ENCODE peak calls at places on chromosomes 5 and 9, in five cellular contexts. C, U, A, X and M are unnamed samples.

GRCh38 chr9:121376214-121376830 is 6.3 kb upstream of the STOM start:
- DNase-seq in C (no peak), U (no peak), A (no peak), X (no peak), M (no peak)

GRCh38 chr9:110777201-110777842 is 108.7 kb downstream of the MUSK start:
- DNase-seq in C (no peak), U (no peak), A (no peak), X (no peak), M (no peak)

GRCh38 chr5:1724822-1725602 is 74.6 kb downstream of the MRPL36 start:
- DNase-seq in C (peak; percentile 36), U (no peak), A (no peak), X (no peak), M (no peak)

GRCh38 chr9:85224301-85224700 is 517.5 kb downstream of the AGTPBP1 start:
- DNase-seq in C (no peak), U (no peak), A (no peak), X (no peak), M (no peak)

GRCh38 chr5:137310051-137310730 is 188.9 kb downstream of the SPOCK1 start:
- DNase-seq in C (no peak), U (no peak), A (no peak), X (no peak), M (no peak)

GRCh38 chr9:88388886-88389617 is 808 bp downstream of the SPIN1 start:
- DNase-seq in C (peak; percentile 73), U (peak; percentile 56), A (peak; percentile 66), X (peak; percentile 55), M (peak; percentile 87)

GRCh38 chr9:83006378-83006777 is 56.6 kb downstream of the RASEF start:
- DNase-seq in C (no peak), U (no peak), A (no peak), X (no peak), M (no peak)

GRCh38 chr5:65721050-65721774 is 697 bp downstream of the SGTB start:
- DNase-seq in C (peak; percentile 70), U (peak; percentile 69), A (peak; percentile 66), X (peak; percentile 60), M (peak; percentile 78)

GRCh38 chr9:18791074-18791473 is 241.9 kb downstream of the SAXO1 start:
- DNase-seq in C (peak; percentile 36), U (no peak), A (peak; percentile 39), X (no peak), M (no peak)

GRCh38 chr9:700365-701282 is 140.9 kb upstream of the DMRT1 start:
- DNase-seq in C (no peak), U (no peak), A (no peak), X (no peak), M (no peak)

GRCh38 chr5:32168460-32169033 is 5.6 kb downstream of the GOLPH3 start:
- DNase-seq in C (peak; percentile 22), U (no peak), A (no peak), X (no peak), M (no peak)

GRCh38 chr9:99023831-99024230 is 80.1 kb downstream of the COL15A1 start:
- DNase-seq in C (peak; percentile 76), U (peak; percentile 54), A (no peak), X (peak; percentile 53), M (no peak)

GRCh38 chr9:116190997-116191396 is 37.4 kb downstream of the PAPPA start:
- DNase-seq in C (no peak), U (no peak), A (no peak), X (no peak), M (no peak)

GRCh38 chr5:116583085-116583766 is 8.6 kb upstream of the SEMA6A start:
- DNase-seq in C (no peak), U (no peak), A (no peak), X (no peak), M (no peak)

GRCh38 chr5:9244417-9244816 is 301.5 kb downstream of the SEMA5A start:
- DNase-seq in C (no peak), U (no peak), A (no peak), X (no peak), M (no peak)

GRCh38 chr9:125942111-125942510 is 194.9 kb downstream of the PBX3 start:
- DNase-seq in C (no peak), U (no peak), A (no peak), X (no peak), M (no peak)

GRCh38 chr5:144142030-144142825 is 28.2 kb downstream of the YIPF5 start:
- DNase-seq in C (no peak), U (no peak), A (peak; percentile 23), X (no peak), M (no peak)

GRCh38 chr5:82956600-82956999 is 120.6 kb downstream of the TMEM167A start:
- DNase-seq in C (no peak), U (no peak), A (no peak), X (no peak), M (no peak)

GRCh38 chr5:123814796-123815479 is 303.0 kb downstream of the CSNK1G3 start:
- DNase-seq in C (no peak), U (no peak), A (no peak), X (no peak), M (no peak)

GRCh38 chr9:95512751-95513120 is 4.0 kb downstream of the PTCH1 start:
- DNase-seq in C (no peak), U (no peak), A (no peak), X (no peak), M (no peak)

GRCh38 chr9:89655990-89656657 is 51.3 kb downstream of the GADD45G start:
- DNase-seq in C (peak; percentile 73), U (no peak), A (no peak), X (no peak), M (no peak)

GRCh38 chr5:139886213-139886612 is 90.6 kb downstream of the PSD2 start:
- DNase-seq in C (no peak), U (no peak), A (no peak), X (no peak), M (no peak)

GRCh38 chr5:57366744-57367143 is 115.9 kb downstream of the ACTBL2 start:
- DNase-seq in C (no peak), U (no peak), A (peak; percentile 77), X (no peak), M (no peak)

GRCh38 chr5:2699686-2700085 is 51.8 kb downstream of the IRX2 start:
- DNase-seq in C (no peak), U (no peak), A (no peak), X (no peak), M (no peak)

GRCh38 chr5:146461319-146461718 is 14.2 kb downstream of the TCERG1 start:
- DNase-seq in C (no peak), U (no peak), A (no peak), X (no peak), M (no peak)

GRCh38 chr5:67215592-67216471 is 19.2 kb upstream of the CD180 start:
- DNase-seq in C (peak; percentile 83), U (peak; percentile 92), A (peak; percentile 71), X (peak; percentile 68), M (peak; percentile 93)

GRCh38 chr9:93422987-93423386 is 28.5 kb upstream of the FAM120A start:
- DNase-seq in C (no peak), U (no peak), A (no peak), X (no peak), M (no peak)

GRCh38 chr5:174831985-174832384 is 107.6 kb downstream of the MSX2 start:
- DNase-seq in C (no peak), U (no peak), A (no peak), X (no peak), M (no peak)

GRCh38 chr9:130321539-130321938 is 56.0 kb downstream of the HMCN2 start:
- DNase-seq in C (no peak), U (no peak), A (no peak), X (no peak), M (peak; percentile 75)

GRCh38 chr9:130321082-130321481 is 55.5 kb downstream of the HMCN2 start:
- DNase-seq in C (no peak), U (no peak), A (no peak), X (no peak), M (no peak)

GRCh38 chr9:130319300-130319699 is 53.7 kb downstream of the HMCN2 start:
- DNase-seq in C (no peak), U (no peak), A (no peak), X (no peak), M (peak; percentile 70)

GRCh38 chr9:130320697-130321080 is 55.1 kb downstream of the HMCN2 start:
- DNase-seq in C (peak; percentile 36), U (no peak), A (peak; percentile 8), X (no peak), M (peak; percentile 74)

DNA sequence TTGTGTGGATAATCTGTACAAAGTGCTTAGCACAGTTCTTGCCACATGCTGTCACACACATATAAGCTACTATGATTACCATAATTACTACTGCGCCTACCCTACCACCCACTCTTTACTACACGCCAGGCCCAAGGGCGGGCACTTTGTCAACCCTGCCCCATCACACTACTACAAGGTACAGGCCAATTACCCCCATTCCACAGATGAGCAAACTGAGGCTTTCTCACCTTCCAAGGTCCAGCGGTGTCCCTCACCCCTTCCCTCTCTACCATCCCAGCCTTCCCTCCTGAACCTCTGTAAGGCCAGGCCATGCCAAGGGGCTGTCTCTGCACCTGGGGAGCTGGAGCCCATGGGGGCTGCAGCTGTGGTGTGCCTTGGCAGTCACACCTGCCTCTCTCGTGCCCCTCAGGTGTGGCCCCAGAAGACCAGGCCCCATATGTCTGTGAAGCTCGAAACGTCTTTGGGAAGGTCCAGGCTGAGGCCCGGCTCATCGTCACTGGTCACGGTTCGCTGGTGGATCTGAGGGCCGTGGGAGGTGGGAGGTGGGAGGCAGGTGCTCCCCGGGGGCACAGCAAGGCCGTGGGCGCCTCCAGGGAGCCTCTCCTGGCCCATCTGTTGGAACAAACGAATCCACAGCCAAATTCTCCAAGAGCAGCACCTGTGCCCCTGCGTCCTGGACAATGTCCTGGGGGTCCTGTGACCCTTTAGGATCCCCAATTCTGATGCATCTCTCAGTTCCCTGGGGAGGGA is 54.6 kb downstream of the HMCN2 start:
- DNase-seq in C (no peak), U (no peak), A (no peak), X (no peak), M (no peak)
- H3K4me3 ChIP-seq in C (no peak overlapping the region), U (no peak overlapping the region), A (no peak overlapping the region), X (no peak overlapping the region), M (no peak overlapping the region)

GRCh38 chr5:178445534-178445933 is 144.7 kb downstream of the COL23A1 start:
- DNase-seq in C (no peak), U (no peak), A (no peak), X (no peak), M (no peak)
- H3K27me3 ChIP-seq in C (no peaks in the 10 kb centered on the region), U (peaks cover 28% of the 10 kb centered on the region), A (peaks cover 5% of the 10 kb centered on the region), X (no peaks in the 10 kb centered on the region), M (no peaks in the 10 kb centered on the region)

GRCh38 chr9:135254176-135255032 is 166.9 kb downstream of the OLFM1 start:
- DNase-seq in C (no peak), U (peak; percentile 5), A (no peak), X (peak; percentile 16), M (peak; percentile 61)
- H3K4me3 ChIP-seq in C (no peak overlapping the region), U (no peak overlapping the region), A (no peak overlapping the region), X (no peak overlapping the region), M (no peak overlapping the region)

GRCh38 chr9:5835808-5836207 is 2.9 kb upstream of the ERMP1 start:
- DNase-seq in C (no peak), U (no peak), A (no peak), X (no peak), M (no peak)
- H3K27me3 ChIP-seq in C (no peaks in the 10 kb centered on the region), U (no peaks in the 10 kb centered on the region), A (no peaks in the 10 kb centered on the region), X (no peaks in the 10 kb centered on the region), M (no peaks in the 10 kb centered on the region)